ENCODE peak calls at places on chromosomes 11 and 22, in seven cellular contexts. K, Q, O, B, V, X and Y are unnamed samples.

GRCh38 chr11:133515075-133515474 is 17.2 kb downstream of the OPCML start:
- DNase-seq in K (no peak), Q (no peak), O (no peak), B (no peak), V (no peak), X (no peak), Y (no peak)

GRCh38 chr11:1854949-1855885 is 2.3 kb downstream of the LSP1 start:
- DNase-seq in K (no peak), Q (no peak), O (no peak), B (no peak), V (no peak), X (no peak), Y (no peak)

GRCh38 chr11:117749541-117749910 is 47.5 kb downstream of the DSCAML1 start:
- DNase-seq in K (no peak), Q (no peak), O (no peak), B (no peak), V (no peak), X (no peak), Y (no peak)

GRCh38 chr11:65435981-65436411 is 13.4 kb downstream of the NEAT1 start:
- DNase-seq in K (no peak), Q (no peak), O (peak), B (peak), V (no peak), X (peak), Y (no peak)

GRCh38 chr11:114279778-114280532 is 16.2 kb upstream of the NNMT start:
- DNase-seq in K (no peak), Q (no peak), O (no peak), B (no peak), V (no peak), X (no peak), Y (no peak)

GRCh38 chr11:120091701-120092100 is 46.2 kb downstream of the TRIM29 start:
- DNase-seq in K (no peak), Q (no peak), O (no peak), B (no peak), V (no peak), X (no peak), Y (no peak)

GRCh38 chr11:74743640-74744039 is 5.0 kb upstream of the RNF169 start:
- DNase-seq in K (no peak), Q (no peak), O (no peak), B (no peak), V (no peak), X (no peak), Y (no peak)

GRCh38 chr22:37621352-37621860 is 12.8 kb downstream of the GGA1 start:
- DNase-seq in K (no peak), Q (no peak), O (no peak), B (no peak), V (no peak), X (no peak), Y (no peak)

GRCh38 chr22:49769691-49770315 is 57.9 kb downstream of the BRD1 start:
- DNase-seq in K (no peak), Q (no peak), O (no peak), B (no peak), V (no peak), X (peak), Y (no peak)

GRCh38 chr11:57240757-57241156 is 3.7 kb upstream of the APLNR start:
- DNase-seq in K (no peak), Q (no peak), O (no peak), B (no peak), V (no peak), X (no peak), Y (no peak)

DNA sequence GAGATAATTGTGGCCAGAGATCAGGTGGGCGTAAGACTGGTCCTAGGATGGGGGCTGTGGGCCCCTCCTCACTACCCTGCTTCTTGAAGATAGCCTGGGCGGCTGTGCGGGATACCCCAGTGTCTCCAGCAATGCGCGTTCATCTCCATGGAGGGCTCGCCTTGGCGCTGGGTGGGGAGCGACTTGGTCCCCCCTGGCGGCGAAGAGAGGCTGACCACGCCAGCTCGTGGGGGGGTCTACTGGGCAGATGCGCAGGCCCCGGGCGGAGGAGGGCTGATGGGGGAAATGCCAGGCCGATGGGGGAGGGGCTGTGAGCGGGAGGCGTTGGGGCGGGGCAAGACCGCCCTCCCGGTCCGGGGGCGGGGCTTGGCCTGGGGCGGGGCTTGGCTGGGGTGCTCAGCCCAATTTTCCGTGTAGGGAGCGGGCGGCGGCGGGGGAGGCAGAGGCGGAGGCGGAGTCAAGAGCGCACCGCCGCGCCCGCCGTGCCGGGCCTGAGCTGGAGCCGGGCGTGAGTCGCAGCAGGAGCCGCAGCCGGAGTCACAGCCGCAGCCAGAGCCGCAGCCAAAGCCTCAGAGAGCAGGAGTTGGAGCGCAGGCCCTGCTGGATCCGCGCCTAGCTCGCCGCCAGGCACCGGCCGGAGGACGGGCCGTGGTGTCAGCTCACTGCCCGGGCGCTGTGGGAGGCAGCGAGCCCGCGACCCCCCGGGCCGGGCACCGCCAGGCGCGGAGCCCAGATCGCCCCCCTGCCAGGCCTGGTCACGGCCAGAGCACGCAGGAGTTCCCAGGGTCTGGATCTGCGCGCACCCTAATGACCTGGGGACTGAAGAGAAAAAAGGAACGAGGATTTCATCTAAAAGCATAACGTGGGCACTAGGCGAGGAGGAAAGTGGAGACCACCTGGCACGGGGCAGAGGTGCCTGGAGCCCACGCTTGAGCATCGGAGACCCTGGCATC is at the start of gene SLC35E4:
- DNase-seq in K (peak), Q (peak), O (peak), B (peak), V (peak), X (peak), Y (peak)
- TF ChIP-seq CTCF in K (no peak), Q (no peak), O (no peak), B (no peak), V (peak), X (peak), Y (no peak)

DNA sequence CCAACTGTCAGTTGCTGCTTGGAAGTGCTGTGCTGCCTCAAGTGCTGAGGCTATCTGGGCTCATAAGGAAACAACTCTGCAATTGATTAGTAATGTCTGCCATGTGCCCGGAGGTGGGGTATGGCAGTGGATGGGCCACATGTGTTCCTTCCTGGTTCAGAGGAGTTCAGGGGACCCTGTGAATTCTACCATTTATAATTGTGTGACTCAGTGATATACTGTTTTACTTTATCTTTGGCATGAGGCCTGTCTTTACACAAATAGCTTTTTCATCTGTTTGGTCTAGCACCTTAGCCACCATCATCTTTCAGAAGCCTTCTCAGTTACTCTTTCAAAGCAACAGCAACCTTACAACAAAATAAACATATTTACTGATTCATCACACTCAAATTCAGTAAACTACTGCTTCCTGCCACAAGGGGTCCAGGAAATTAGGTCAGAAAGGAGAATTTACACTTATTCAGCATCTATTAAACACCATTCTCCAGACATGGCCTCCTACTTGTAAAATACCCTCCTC is 20.9 kb downstream of the DKK3 start:
- DNase-seq in K (no peak), Q (peak), O (no peak), B (no peak), V (no peak), X (no peak), Y (peak)
- TF ChIP-seq CTCF in K (peak), Q (peak), O (no peak), B (no peak), V (peak), X (peak), Y (no peak)

GRCh38 chr11:88087281-88087680 is 88.0 kb downstream of the RAB38 start:
- DNase-seq in K (no peak), Q (no peak), O (no peak), B (no peak), V (no peak), X (no peak), Y (no peak)
- TF ChIP-seq CTCF in K (no peak), Q (no peak), O (no peak), B (no peak), V (no peak), X (no peak), Y (no peak)

DNA sequence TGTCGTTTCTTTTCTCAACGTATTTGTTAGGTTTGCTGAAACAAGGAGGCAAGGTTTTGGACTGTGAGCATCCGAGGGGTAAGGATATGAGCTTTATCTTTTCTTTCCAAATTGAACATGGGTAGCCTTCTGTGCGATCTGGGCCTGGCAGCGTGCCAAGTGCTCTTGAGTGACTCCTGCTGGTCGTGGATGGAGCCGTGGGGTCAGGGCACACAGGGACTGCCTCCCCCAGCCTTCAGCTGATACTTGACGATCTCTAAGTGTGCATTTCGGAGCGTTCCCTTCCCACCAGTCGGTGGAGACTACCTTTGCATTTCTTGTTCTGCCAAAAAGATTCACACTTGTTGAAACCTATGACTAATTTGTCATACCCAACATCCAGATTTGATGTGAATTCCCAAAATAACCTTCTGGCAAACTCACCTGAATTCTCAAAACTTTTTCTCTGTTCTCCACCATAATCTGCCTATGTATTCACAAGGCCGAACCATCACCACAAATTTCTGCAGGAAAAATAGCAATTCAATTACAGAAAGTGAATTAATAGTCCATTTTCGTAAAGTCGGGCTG is 40.2 kb upstream of the CLMP start:
- DNase-seq in K (peak), Q (no peak), O (no peak), B (peak), V (no peak), X (no peak), Y (peak)
- TF ChIP-seq CTCF in K (peak), Q (peak), O (no peak), B (peak), V (peak), X (peak), Y (peak)